ENCODE peak calls at places on chromosome 6, in seven cellular contexts. X, M, N, C, B, W and D are unnamed samples.

GRCh38 chr6:37667050-37667814 is 30.5 kb downstream of the MDGA1 start:
- DNase-seq in X (no peak), M (no peak), N (no peak), C (peak), B (no peak), W (no peak), D (no peak)

GRCh38 chr6:29705389-29706231 is 17.6 kb upstream of the HLA-F start:
- DNase-seq in X (no peak), M (peak), N (peak), C (peak), B (peak), W (no peak), D (no peak)

GRCh38 chr6:76861403-76861802 is 601.9 kb downstream of the HTR1B start:
- DNase-seq in X (no peak), M (no peak), N (no peak), C (peak), B (peak), W (no peak), D (no peak)

GRCh38 chr6:73728548-73729205 is 32.7 kb downstream of the CD109 start:
- DNase-seq in X (peak), M (no peak), N (no peak), C (no peak), B (no peak), W (no peak), D (no peak)

GRCh38 chr6:4676016-4676415 is 100.2 kb upstream of the CDYL start:
- DNase-seq in X (no peak), M (no peak), N (no peak), C (no peak), B (no peak), W (no peak), D (no peak)

GRCh38 chr6:164817662-164818061 is 491.7 kb downstream of the C6orf118 start:
- DNase-seq in X (no peak), M (no peak), N (no peak), C (no peak), B (no peak), W (no peak), D (no peak)

GRCh38 chr6:48658910-48659309 is 547.9 kb upstream of the PTCHD4 start:
- DNase-seq in X (no peak), M (peak), N (no peak), C (no peak), B (no peak), W (peak), D (no peak)

GRCh38 chr6:57162516-57162915 is 9.6 kb upstream of the BAG2 start:
- DNase-seq in X (no peak), M (peak), N (no peak), C (no peak), B (no peak), W (no peak), D (no peak)

GRCh38 chr6:31815025-31815838 is at the start of the genes HSPA1A and HSPA1L:
- DNase-seq in X (peak), M (peak), N (peak), C (peak), B (peak), W (peak), D (no peak)

GRCh38 chr6:153088796-153089195 is 42.3 kb downstream of the RGS17 start:
- DNase-seq in X (no peak), M (no peak), N (no peak), C (no peak), B (no peak), W (no peak), D (no peak)

GRCh38 chr6:89122625-89123024 is 4.8 kb upstream of the SRSF12 start:
- DNase-seq in X (no peak), M (peak), N (no peak), C (peak), B (no peak), W (peak), D (no peak)

GRCh38 chr6:30450908-30451818 is 38.1 kb upstream of the HLA-E start:
- DNase-seq in X (peak), M (no peak), N (peak), C (no peak), B (peak), W (no peak), D (no peak)

GRCh38 chr6:54935739-54936138 is 89.2 kb downstream of the FAM83B start:
- DNase-seq in X (no peak), M (no peak), N (peak), C (peak), B (no peak), W (no peak), D (no peak)

GRCh38 chr6:106477790-106478189 is 117.3 kb downstream of the CRYBG1 start:
- DNase-seq in X (no peak), M (peak), N (no peak), C (no peak), B (no peak), W (no peak), D (no peak)

GRCh38 chr6:152948150-152948768 is 34.6 kb downstream of the FBXO5 start:
- DNase-seq in X (no peak), M (peak), N (peak), C (peak), B (no peak), W (peak), D (no peak)

GRCh38 chr6:13769655-13770053 is 44.7 kb downstream of the MCUR1 start:
- DNase-seq in X (peak), M (no peak), N (no peak), C (no peak), B (peak), W (no peak), D (no peak)

GRCh38 chr6:17725083-17725482 is 18.4 kb upstream of the NUP153 start:
- DNase-seq in X (no peak), M (peak), N (no peak), C (peak), B (peak), W (peak), D (no peak)

GRCh38 chr6:20706293-20707165 is 172.3 kb downstream of the CDKAL1 start:
- DNase-seq in X (no peak), M (peak), N (no peak), C (peak), B (no peak), W (peak), D (peak)

GRCh38 chr6:158653577-158654354 is 3.9 kb downstream of the SYTL3 start:
- DNase-seq in X (peak), M (no peak), N (no peak), C (no peak), B (no peak), W (no peak), D (no peak)

GRCh38 chr6:166623318-166623717 is 3.7 kb downstream of the RPS6KA2 start:
- DNase-seq in X (no peak), M (no peak), N (no peak), C (peak), B (no peak), W (no peak), D (no peak)

GRCh38 chr6:128696651-128697391 is 176.4 kb upstream of the PTPRK start:
- DNase-seq in X (no peak), M (no peak), N (peak), C (peak), B (no peak), W (no peak), D (no peak)

GRCh38 chr6:67045076-67045475 is 1338.0 kb upstream of the EYS start:
- DNase-seq in X (no peak), M (no peak), N (no peak), C (no peak), B (no peak), W (no peak), D (no peak)

GRCh38 chr6:45590751-45591184 is 213.0 kb upstream of the SUPT3H start:
- DNase-seq in X (no peak), M (no peak), N (peak), C (peak), B (no peak), W (no peak), D (no peak)

GRCh38 chr6:121694389-121695185 is 259.1 kb downstream of the GJA1 start:
- DNase-seq in X (no peak), M (no peak), N (peak), C (peak), B (no peak), W (no peak), D (no peak)